ENCODE peak calls at places on chromosomes 6 and 20, in four cellular contexts. One of them, this sample, is unnamed.

GRCh38 chr6:16355699-16356481 is 117.5 kb downstream of the GMPR start:
- DNase-seq in BE2C: no peak
- DNase-seq in omental fat pad: no peak
- DNase-seq in body of pancreas: no peak
- DNase-seq in this sample: no peak

GRCh38 chr6:111838749-111839484 is 34.3 kb downstream of the FYN start:
- DNase-seq in body of pancreas: no peak
- DNase-seq in BE2C: peak; percentile 50
- DNase-seq in omental fat pad: no peak
- DNase-seq in this sample: no peak

GRCh38 chr6:13611715-13612114 is 3.4 kb upstream of the NOL7 start:
- DNase-seq in body of pancreas: no peak
- DNase-seq in omental fat pad: no peak
- DNase-seq in BE2C: no peak
- DNase-seq in this sample: no peak

GRCh38 chr6:4668271-4669179 is 107.7 kb upstream of the CDYL start:
- DNase-seq in body of pancreas: no peak
- DNase-seq in BE2C: no peak
- DNase-seq in omental fat pad: no peak
- DNase-seq in this sample: no peak

GRCh38 chr6:169778646-169779045 is 27.2 kb downstream of the ERMARD start:
- DNase-seq in body of pancreas: no peak
- DNase-seq in BE2C: no peak
- DNase-seq in omental fat pad: no peak
- DNase-seq in this sample: no peak

GRCh38 chr6:51562198-51562597 is 525.2 kb downstream of the PKHD1 start:
- DNase-seq in BE2C: no peak
- DNase-seq in omental fat pad: no peak
- DNase-seq in body of pancreas: no peak
- DNase-seq in this sample: no peak

GRCh38 chr6:11207199-11207968 is 25.1 kb downstream of the NEDD9 start:
- DNase-seq in BE2C: no peak
- DNase-seq in omental fat pad: peak; percentile 66
- DNase-seq in body of pancreas: peak; percentile 68
- DNase-seq in this sample: peak; percentile 19

GRCh38 chr6:121800047-121800446 is 364.6 kb downstream of the GJA1 start:
- DNase-seq in omental fat pad: no peak
- DNase-seq in body of pancreas: no peak
- DNase-seq in BE2C: no peak
- DNase-seq in this sample: no peak

GRCh38 chr6:118580585-118581419 is 32.7 kb downstream of the PLN start:
- DNase-seq in body of pancreas: peak; percentile 32
- DNase-seq in BE2C: peak; percentile 49
- DNase-seq in omental fat pad: no peak
- DNase-seq in this sample: peak; percentile 32

GRCh38 chr6:70708448-70708847 is 40.8 kb downstream of the SMAP1 start:
- DNase-seq in omental fat pad: no peak
- DNase-seq in body of pancreas: no peak
- DNase-seq in BE2C: no peak
- DNase-seq in this sample: no peak

GRCh38 chr6:43771858-43772570 is 2.0 kb downstream of the VEGFA start:
- DNase-seq in omental fat pad: no peak
- DNase-seq in body of pancreas: peak; percentile 91
- DNase-seq in BE2C: peak; percentile 76
- DNase-seq in this sample: peak; percentile 52

GRCh38 chr6:135062735-135063134 is 8.1 kb upstream of the HBS1L start:
- DNase-seq in BE2C: no peak
- DNase-seq in body of pancreas: no peak
- DNase-seq in omental fat pad: no peak
- DNase-seq in this sample: no peak

GRCh38 chr6:46655803-46656202 is 3.0 kb downstream of the SLC25A27 start:
- DNase-seq in body of pancreas: peak; percentile 14
- DNase-seq in omental fat pad: no peak
- DNase-seq in BE2C: peak; percentile 31
- DNase-seq in this sample: no peak

GRCh38 chr20:41232971-41233926 is 84.3 kb downstream of the ZHX3 start:
- DNase-seq in body of pancreas: no peak
- DNase-seq in omental fat pad: no peak
- DNase-seq in BE2C: no peak
- DNase-seq in this sample: no peak

GRCh38 chr20:58603656-58604184 is 47.4 kb upstream of the STX16 start:
- DNase-seq in omental fat pad: no peak
- DNase-seq in body of pancreas: no peak
- DNase-seq in BE2C: no peak
- DNase-seq in this sample: no peak

GRCh38 chr20:19943021-19943659 is 74.0 kb upstream of the NAA20 start:
- DNase-seq in body of pancreas: peak; percentile 23
- DNase-seq in BE2C: no peak
- DNase-seq in omental fat pad: no peak
- DNase-seq in this sample: peak; percentile 55

GRCh38 chr6:134303903-134304302 is 14.0 kb downstream of the SGK1 start:
- DNase-seq in BE2C: no peak
- DNase-seq in omental fat pad: no peak
- DNase-seq in body of pancreas: no peak
- DNase-seq in this sample: no peak

GRCh38 chr20:34538671-34539123 is 19.8 kb upstream of the MAP1LC3A start:
- DNase-seq in body of pancreas: peak; percentile 71
- DNase-seq in omental fat pad: no peak
- DNase-seq in BE2C: peak; percentile 65
- DNase-seq in this sample: peak; percentile 40

GRCh38 chr6:113416166-113416565 is 441.0 kb upstream of the MARCKS start:
- DNase-seq in BE2C: no peak
- DNase-seq in omental fat pad: no peak
- DNase-seq in body of pancreas: no peak
- DNase-seq in this sample: no peak

GRCh38 chr6:11808054-11808453 is 29.5 kb upstream of the ADTRP start:
- DNase-seq in body of pancreas: no peak
- DNase-seq in BE2C: no peak
- DNase-seq in omental fat pad: no peak
- DNase-seq in this sample: no peak

GRCh38 chr6:148538251-148539190 is 195.9 kb downstream of the SASH1 start:
- DNase-seq in omental fat pad: no peak
- DNase-seq in body of pancreas: no peak
- DNase-seq in BE2C: no peak
- DNase-seq in this sample: no peak

GRCh38 chr6:157291356-157291755 is 32.0 kb downstream of the TMEM242 start:
- DNase-seq in body of pancreas: no peak
- DNase-seq in omental fat pad: no peak
- DNase-seq in BE2C: no peak
- DNase-seq in this sample: no peak

GRCh38 chr20:7775072-7775471 is 165.2 kb downstream of the HAO1 start:
- DNase-seq in omental fat pad: no peak
- DNase-seq in body of pancreas: no peak
- DNase-seq in BE2C: no peak
- DNase-seq in this sample: peak; percentile 5

GRCh38 chr20:44392776-44393607 is 37.5 kb downstream of the HNF4A start:
- DNase-seq in BE2C: no peak
- DNase-seq in body of pancreas: peak; percentile 50
- DNase-seq in omental fat pad: no peak
- DNase-seq in this sample: no peak

This sample was measured in thyroid gland.